ENCODE peak calls at places on chromosomes 13 and 19, in four cellular contexts. L is CD8-positive, alpha-beta T cell; Z is WERI-Rb-1; J is heart left ventricle. H is an unnamed sample.

GRCh38 chr13:95641961-95642621 is 2.4 kb downstream of the DZIP1 start:
- DNase-seq in L (no peak), Z (no peak), J (peak), H (peak)

GRCh38 chr19:53912653-53913052 is 3.6 kb downstream of the CACNG7 start:
- DNase-seq in L (no peak), Z (no peak), J (no peak), H (no peak)

GRCh38 chr19:53892981-53893325 is 11.0 kb downstream of the PRKCG start:
- DNase-seq in L (no peak), Z (peak), J (no peak), H (peak)

GRCh38 chr19:8702350-8702749 is 3.8 kb upstream of the ACTL9 start:
- DNase-seq in L (peak), Z (no peak), J (no peak), H (no peak)

GRCh38 chr13:60158321-60158801 is 5.4 kb downstream of the DIAPH3 start:
- DNase-seq in L (no peak), Z (peak), J (no peak), H (no peak)

GRCh38 chr19:45107621-45108170 is 14.7 kb downstream of the PPP1R37 start:
- DNase-seq in L (no peak), Z (no peak), J (no peak), H (no peak)

GRCh38 chr19:33441277-33441699 is 67.8 kb downstream of the CEBPG start:
- DNase-seq in L (no peak), Z (no peak), J (peak), H (peak)

GRCh38 chr13:58906329-58907007 is 1257.3 kb downstream of the DIAPH3 start:
- DNase-seq in L (no peak), Z (no peak), J (no peak), H (no peak)

GRCh38 chr13:94009696-94010095 is 469.8 kb downstream of the DCT start:
- DNase-seq in L (no peak), Z (no peak), J (no peak), H (no peak)

GRCh38 chr19:50325310-50326100 is 3.7 kb downstream of the KCNC3 start:
- DNase-seq in L (peak), Z (peak), J (peak), H (peak)

GRCh38 chr13:40026741-40027140 is 371.3 kb downstream of the COG6 start:
- DNase-seq in L (no peak), Z (no peak), J (no peak), H (no peak)

GRCh38 chr13:111304603-111305289 is 15.7 kb upstream of the TEX29 start:
- DNase-seq in L (no peak), Z (no peak), J (no peak), H (peak)

GRCh38 chr13:91216928-91217700 is 130.4 kb upstream of the MIR17HG start:
- DNase-seq in L (no peak), Z (no peak), J (no peak), H (no peak)

GRCh38 chr13:44148159-44148929 is 225.3 kb upstream of the SERP2 start:
- DNase-seq in L (no peak), Z (no peak), J (no peak), H (no peak)

GRCh38 chr19:39334444-39334976 is 1.3 kb downstream of the GMFG start:
- DNase-seq in L (no peak), Z (no peak), J (no peak), H (no peak)

GRCh38 chr19:39339636-39340035 is 2.6 kb upstream of the SAMD4B start:
- DNase-seq in L (no peak), Z (no peak), J (no peak), H (no peak)

GRCh38 chr19:39335168-39335567 is 675 bp downstream of the GMFG start:
- DNase-seq in L (peak), Z (no peak), J (no peak), H (no peak)

GRCh38 chr19:39333507-39333906 is 2.3 kb downstream of the GMFG start:
- DNase-seq in L (no peak), Z (no peak), J (no peak), H (no peak)

DNA sequence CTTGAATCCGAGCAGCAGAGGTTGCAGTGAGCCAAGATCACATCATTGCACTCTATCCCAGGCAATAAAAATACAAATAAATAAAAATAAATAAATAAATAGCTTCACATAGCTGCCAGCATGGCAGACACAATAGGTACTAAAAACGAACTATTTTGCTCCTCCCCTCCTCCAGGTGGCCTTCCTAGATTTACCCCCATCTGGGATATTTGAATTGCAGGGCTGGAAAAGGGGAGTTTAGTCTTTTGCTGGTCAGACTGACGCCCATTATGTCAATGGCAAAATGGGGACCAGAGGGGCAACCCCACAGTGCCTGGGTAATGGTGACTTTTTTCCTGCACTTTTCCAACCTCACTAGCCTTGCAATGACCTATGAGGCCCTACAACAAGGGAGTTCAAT is 640 bp upstream of the GMFG start:
- DNase-seq in L (no peak), Z (no peak), J (no peak), H (no peak)
- H3K27ac ChIP-seq in L (peak), Z (no peak), J (peak), H (peak)

GRCh38 chr19:40674291-40674690 is 16.2 kb downstream of the NUMBL start:
- DNase-seq in L (no peak), Z (no peak), J (no peak), H (no peak)

GRCh38 chr19:40672573-40673299 is 17.7 kb downstream of the NUMBL start:
- DNase-seq in L (no peak), Z (no peak), J (no peak), H (no peak)

GRCh38 chr19:40671404-40671803 is 19.0 kb downstream of the NUMBL start:
- DNase-seq in L (no peak), Z (no peak), J (peak), H (peak)

GRCh38 chr19:40673377-40673776 is 17.1 kb downstream of the NUMBL start:
- DNase-seq in L (no peak), Z (no peak), J (no peak), H (no peak)

DNA sequence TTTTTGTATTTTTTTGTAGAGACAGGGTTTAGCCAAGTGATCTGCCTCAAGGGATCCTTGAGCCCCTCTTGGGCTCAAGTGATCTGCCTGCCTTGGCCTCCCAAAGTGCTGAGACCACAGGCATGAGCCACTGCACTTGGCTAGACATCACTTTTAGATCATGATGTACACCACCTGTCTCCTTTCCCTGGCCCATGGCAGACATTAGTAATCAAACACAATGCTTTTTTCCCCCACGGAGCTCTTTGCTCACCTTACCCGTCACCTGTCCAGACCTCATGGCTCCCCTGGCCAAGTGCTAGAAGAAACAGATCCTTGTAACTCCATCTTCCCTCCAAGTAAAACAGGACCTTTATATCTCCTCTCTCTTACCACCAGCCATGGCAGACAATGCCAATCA is 18.4 kb downstream of the NUMBL start:
- DNase-seq in L (no peak), Z (no peak), J (no peak), H (no peak)
- H3K27ac ChIP-seq in L (no peak), Z (no peak), J (peak), H (no peak)

DNA sequence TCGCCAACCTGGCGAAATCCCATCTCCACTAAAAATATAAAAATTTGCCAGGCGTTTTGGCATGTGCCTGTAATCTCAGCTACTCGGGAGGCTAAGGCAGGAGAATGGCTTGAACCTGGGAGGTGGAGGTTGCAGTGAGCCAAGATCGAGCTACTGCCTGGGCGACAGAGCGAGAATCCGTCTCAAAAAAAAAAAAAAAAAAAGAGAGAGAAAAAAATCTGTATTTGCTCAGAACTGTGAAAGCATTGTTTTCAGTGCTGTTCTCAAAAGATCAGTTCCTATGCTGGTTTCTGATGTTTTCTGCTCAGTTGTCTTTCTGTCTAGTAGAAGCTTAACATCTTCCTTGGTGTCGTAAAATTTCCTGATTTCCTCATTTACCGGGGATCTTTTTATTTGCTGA is 2.5 kb downstream of the SF3A2 start:
- DNase-seq in L (no peak), Z (no peak), J (no peak), H (no peak)
- H3K27ac ChIP-seq in L (no peak), Z (no peak), J (peak), H (no peak)

GRCh38 chr19:42081584-42082258 is 5.8 kb downstream of the ZNF574 start:
- DNase-seq in L (no peak), Z (peak), J (no peak), H (no peak)

GRCh38 chr19:42078538-42079275 is 2.7 kb downstream of the ZNF574 start:
- DNase-seq in L (no peak), Z (no peak), J (peak), H (no peak)

GRCh38 chr19:42079276-42079669 is 3.3 kb downstream of the ZNF574 start:
- DNase-seq in L (no peak), Z (no peak), J (no peak), H (no peak)

GRCh38 chr19:42079886-42080763 is 4.2 kb downstream of the ZNF574 start:
- DNase-seq in L (no peak), Z (no peak), J (no peak), H (no peak)

GRCh38 chr19:42080764-42081375 is 4.9 kb downstream of the ZNF574 start:
- DNase-seq in L (no peak), Z (no peak), J (peak), H (no peak)
- H3K27ac ChIP-seq in L (no peak), Z (no peak), J (no peak), H (no peak)

DNA sequence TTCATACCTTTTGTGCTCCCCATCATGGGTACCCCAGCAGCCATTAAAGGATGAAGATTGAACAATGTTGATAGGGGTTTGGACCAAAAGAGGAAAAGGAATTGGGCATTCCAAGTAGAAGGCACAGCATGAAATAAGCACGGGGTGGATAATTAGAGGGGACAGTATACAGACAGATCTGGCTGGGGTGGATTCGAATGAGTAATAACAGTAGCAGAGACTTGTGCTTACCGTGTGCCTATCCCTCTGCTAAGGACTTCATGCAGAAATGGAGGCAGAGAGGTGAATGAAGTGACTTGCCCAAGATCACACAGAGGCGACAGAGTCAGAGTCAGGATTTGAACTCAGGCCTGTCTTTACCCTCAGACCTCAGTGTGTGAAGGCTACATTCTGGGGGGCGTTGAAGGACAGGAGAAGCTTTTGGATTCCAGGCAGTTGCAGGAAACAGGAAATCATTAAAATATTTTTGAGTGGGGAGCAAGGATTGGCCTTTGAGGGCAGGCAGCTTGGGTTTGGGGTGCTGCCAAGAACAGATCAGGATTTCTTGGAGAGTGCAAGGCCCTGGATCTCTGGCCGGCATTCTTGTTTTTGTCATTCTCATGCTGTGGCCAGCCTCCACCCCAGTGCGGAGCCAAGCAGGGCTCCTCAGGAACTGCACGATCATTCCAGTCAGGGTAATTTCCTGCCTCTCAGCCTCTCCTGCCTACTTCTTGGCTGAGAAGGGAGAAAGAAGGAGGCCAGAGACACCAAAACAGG is 18.7 kb downstream of the PAF1 start:
- DNase-seq in L (no peak), Z (no peak), J (peak), H (peak)
- H3K27ac ChIP-seq in L (no peak), Z (no peak), J (peak), H (peak)

GRCh38 chr19:58551123-58551497 is 3.8 kb downstream of the CHMP2A start:
- DNase-seq in L (no peak), Z (no peak), J (no peak), H (no peak)
- H3K27ac ChIP-seq in L (no peak), Z (no peak), J (no peak), H (no peak)

DNA sequence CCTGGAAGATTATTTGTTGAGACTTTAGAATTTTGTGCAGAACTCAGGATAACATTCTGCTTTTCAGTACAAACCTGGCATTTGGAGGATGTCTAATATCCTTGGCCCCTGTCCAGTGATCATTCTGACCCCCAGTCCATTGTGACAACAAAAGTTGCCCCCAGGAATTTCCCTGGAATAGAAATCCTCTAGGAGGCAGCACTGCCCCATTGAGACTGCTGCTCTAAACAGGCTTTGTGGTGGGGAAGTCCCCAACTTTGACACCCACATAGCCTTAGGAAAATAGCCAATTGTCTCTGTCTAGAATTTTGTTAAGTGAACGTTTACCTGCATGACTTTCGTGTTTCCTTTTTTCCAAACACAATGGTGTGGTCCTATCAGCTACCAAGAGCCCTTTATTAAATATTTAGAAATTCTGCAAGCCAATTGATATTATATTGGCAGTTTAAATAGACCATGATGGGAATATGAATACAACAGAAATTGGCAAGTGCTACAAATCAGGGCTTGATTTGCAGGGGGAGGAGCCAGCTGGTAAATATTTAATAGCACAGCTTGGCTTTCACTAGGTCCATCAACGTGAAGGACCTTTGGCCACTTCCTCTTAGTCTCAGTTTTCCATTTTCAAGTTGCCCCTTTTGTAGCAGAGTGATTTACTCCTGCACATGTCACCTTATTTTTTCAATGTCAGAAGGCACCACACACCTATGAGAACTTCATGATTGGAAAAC is 451.7 kb downstream of the EFNB2 start:
- DNase-seq in L (no peak), Z (peak), J (no peak), H (no peak)
- H3K27ac ChIP-seq in L (no peak), Z (no peak), J (no peak), H (no peak)

GRCh38 chr19:10517760-10518443 is 655 bp upstream of the S1PR5 start:
- DNase-seq in L (peak), Z (no peak), J (no peak), H (peak)

GRCh38 chr19:10518444-10519361 is 1.5 kb upstream of the S1PR5 start:
- DNase-seq in L (peak), Z (no peak), J (no peak), H (no peak)

GRCh38 chr19:10516671-10517286 is 468 bp downstream of the S1PR5 start:
- DNase-seq in L (peak), Z (no peak), J (no peak), H (no peak)

GRCh38 chr19:10516064-10516385 is 1.2 kb downstream of the S1PR5 start:
- DNase-seq in L (peak), Z (no peak), J (no peak), H (no peak)

DNA sequence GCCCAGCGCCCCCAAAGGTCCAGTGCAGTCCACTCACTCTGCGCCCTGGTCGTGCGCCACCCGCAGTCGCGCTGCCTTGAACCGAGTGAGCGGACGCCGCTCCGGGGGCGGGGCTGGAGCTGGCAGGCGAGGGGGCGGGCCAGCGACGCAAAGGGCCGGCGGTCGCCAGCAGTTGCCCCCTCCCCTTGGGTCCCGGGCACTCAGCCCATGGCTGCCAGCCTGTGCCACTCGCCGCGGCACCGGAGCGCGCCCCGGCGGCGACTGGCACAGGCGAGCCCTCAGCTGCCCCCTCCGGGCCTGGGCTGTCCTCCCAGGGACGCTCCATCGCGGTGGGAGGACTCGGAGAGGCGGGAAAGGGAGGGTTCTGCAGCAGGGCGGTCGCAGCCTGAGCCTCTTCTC is at the start of gene S1PR5:
- DNase-seq in L (peak), Z (no peak), J (no peak), H (peak)
- H3K27ac ChIP-seq in L (peak), Z (no peak), J (no peak), H (no peak)

DNA sequence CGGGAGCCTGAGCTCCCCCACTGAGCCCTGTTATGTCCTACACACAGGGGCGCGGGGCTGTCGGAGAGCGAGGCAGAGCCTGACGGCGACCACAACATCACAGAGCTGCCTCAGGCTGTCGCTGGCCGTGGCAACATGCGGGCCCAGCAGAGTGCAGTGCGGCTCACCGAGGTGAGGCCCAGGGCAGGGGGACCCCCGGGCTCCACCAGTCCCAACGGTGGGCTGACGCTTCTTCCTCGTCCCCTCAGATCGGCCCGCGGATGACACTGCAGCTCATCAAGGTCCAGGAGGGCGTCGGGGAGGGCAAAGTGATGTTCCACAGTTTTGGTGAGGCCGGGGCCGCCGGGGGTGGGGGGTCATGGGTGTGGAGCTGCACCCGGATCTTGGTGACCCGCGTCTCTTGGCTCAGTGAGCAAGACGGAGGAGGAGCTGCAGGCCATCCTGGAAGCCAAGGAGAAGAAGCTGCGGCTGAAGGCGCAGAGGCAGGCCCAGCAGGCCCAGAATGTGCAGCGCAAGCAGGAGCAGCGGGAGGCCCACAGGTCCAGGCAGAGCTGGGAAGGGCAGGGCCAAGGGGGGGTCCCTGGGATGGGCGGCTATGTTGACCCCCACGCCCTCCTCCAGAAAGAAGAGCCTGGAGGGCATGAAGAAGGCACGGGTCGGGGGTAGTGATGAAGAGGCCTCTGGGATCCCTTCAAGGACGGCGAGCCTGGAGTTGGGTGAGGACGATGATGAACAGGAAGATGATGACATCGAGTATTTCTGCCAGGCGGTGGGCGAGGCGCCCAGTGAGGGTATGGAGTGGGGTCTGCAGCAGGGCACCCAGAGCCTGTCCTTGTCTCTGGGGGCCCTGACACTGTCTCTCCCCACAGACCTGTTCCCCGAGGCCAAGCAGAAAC is 1.2 kb upstream of the P2RY11 start:
- DNase-seq in L (no peak), Z (no peak), J (no peak), H (peak)
- H3K27ac ChIP-seq in L (no peak), Z (no peak), J (no peak), H (no peak)

H was measured in right cardiac atrium.